ENCODE peak calls at places on chromosomes 2 and 18, in seven cellular contexts. Z is heart left ventricle, I is retinal pigment epithelial cell, P is mammary epithelial cell, N is IMR-90, E is endothelial cell, F is epithelial cell of esophagus. H is an unnamed sample.

GRCh38 chr2:27261241-27261925 is 1.5 kb downstream of the SLC30A3 start:
- DNase-seq in Z (no peak), F (no peak), E (no peak), I (no peak), P (no peak), N (no peak), H (no peak)

GRCh38 chr18:11419336-11419735 is 190.1 kb upstream of the SLC35G4 start:
- DNase-seq in I (no peak), E (no peak), P (no peak), N (no peak), F (no peak), Z (no peak), H (no peak)

GRCh38 chr18:213505-213904 is 54.3 kb downstream of the THOC1 start:
- DNase-seq in I (no peak), E (no peak), N (no peak), F (peak; percentile 11), P (no peak), Z (no peak), H (no peak)

GRCh38 chr2:234840336-234840735 is 111.5 kb upstream of the SH3BP4 start:
- DNase-seq in P (peak; percentile 73), Z (peak; percentile 56), N (peak; percentile 99), E (peak; percentile 42), F (peak; percentile 74), I (peak; percentile 82), H (no peak)

GRCh38 chr2:143219266-143219665 is 90.0 kb downstream of the ARHGAP15 start:
- DNase-seq in P (no peak), E (no peak), I (no peak), F (peak; percentile 4), Z (no peak), N (no peak), H (no peak)

GRCh38 chr2:48693645-48694044 is 61.9 kb downstream of the LHCGR start:
- DNase-seq in F (peak; percentile 47), N (peak; percentile 31), P (no peak), I (no peak), Z (no peak), E (no peak), H (no peak)

GRCh38 chr2:164860694-164861042 is 19.0 kb upstream of the COBLL1 start:
- DNase-seq in I (no peak), E (no peak), Z (no peak), N (no peak), P (no peak), F (no peak), H (no peak)

GRCh38 chr2:62738981-62739936 is 33.7 kb downstream of the EHBP1 start:
- DNase-seq in I (no peak), F (no peak), Z (no peak), N (no peak), E (no peak), P (no peak), H (no peak)

GRCh38 chr18:21958707-21959457 is 210.5 kb upstream of the GATA6 start:
- DNase-seq in N (no peak), F (peak; percentile 31), E (no peak), I (no peak), Z (no peak), P (no peak), H (no peak)

GRCh38 chr2:148814143-148814852 is 60.7 kb upstream of the KIF5C start:
- DNase-seq in P (no peak), E (no peak), I (peak; percentile 51), Z (no peak), N (peak; percentile 64), F (no peak), H (no peak)

GRCh38 chr18:26271917-26272549 is 45.8 kb downstream of the TAF4B start:
- DNase-seq in P (no peak), I (no peak), E (no peak), F (no peak), Z (no peak), N (no peak), H (no peak)

GRCh38 chr2:212979799-212980198 is 171.6 kb downstream of the IKZF2 start:
- DNase-seq in F (no peak), E (no peak), Z (no peak), N (no peak), P (no peak), I (no peak), H (no peak)

GRCh38 chr18:63348508-63349136 is 18.4 kb downstream of the KDSR start:
- DNase-seq in E (no peak), P (no peak), Z (no peak), N (no peak), F (no peak), I (no peak), H (no peak)

GRCh38 chr18:44761812-44762211 is 81.1 kb downstream of the SETBP1 start:
- DNase-seq in I (no peak), E (no peak), Z (no peak), N (no peak), F (peak; percentile 63), P (no peak), H (no peak)

GRCh38 chr18:75036941-75037516 is 171.9 kb downstream of the PTGR3 start:
- DNase-seq in I (no peak), F (no peak), E (no peak), Z (no peak), P (no peak), N (peak; percentile 86), H (no peak)

GRCh38 chr2:128235581-128235980 is 83.1 kb downstream of the HS6ST1 start:
- DNase-seq in N (no peak), E (no peak), I (no peak), P (no peak), Z (no peak), F (no peak), H (no peak)

GRCh38 chr2:128236491-128237035 is 82.1 kb downstream of the HS6ST1 start:
- DNase-seq in Z (no peak), P (peak; percentile 64), I (no peak), E (no peak), F (peak; percentile 62), N (peak; percentile 94), H (no peak)

GRCh38 chr2:128234613-128235012 is 84.1 kb downstream of the HS6ST1 start:
- DNase-seq in Z (no peak), I (no peak), F (no peak), P (no peak), N (no peak), E (no peak), H (no peak)

GRCh38 chr2:128232965-128233789 is 85.5 kb downstream of the HS6ST1 start:
- DNase-seq in P (peak; percentile 51), E (peak; percentile 88), N (peak; percentile 66), F (peak; percentile 68), I (peak; percentile 29), Z (peak; percentile 87), H (peak; percentile 83)

DNA sequence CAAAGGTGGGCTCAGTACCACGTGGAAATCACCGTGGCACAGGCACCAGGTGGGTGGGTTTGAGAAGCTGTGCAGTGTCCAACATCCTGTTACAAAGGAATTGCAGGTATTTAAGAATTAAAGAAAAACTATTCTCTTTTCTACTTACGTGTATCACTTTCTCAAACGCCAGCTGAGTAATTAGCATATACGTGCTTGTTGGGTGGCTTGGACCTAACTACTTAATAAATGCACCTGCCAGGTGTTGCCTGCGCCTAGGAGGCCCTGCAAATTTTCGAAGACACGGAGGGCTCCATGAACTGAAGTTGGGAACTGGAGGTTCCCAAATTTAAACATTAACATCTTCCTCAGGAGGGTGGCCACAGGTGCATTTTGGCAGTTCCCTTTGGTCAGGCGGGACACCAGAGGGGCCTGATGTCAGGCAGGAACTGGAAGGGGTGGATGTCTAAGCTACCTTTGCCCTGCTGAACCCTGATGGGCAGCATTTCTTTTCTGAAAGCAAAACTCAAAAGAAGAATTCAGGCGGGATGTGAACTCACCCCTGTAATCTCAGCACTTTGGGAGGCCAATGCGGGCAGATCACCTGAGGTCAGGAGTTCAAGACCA is 84.8 kb downstream of the HS6ST1 start:
- DNase-seq in P (no peak), I (no peak), N (no peak), Z (no peak), F (no peak), E (no peak), H (no peak)
- TF ChIP-seq CTCF in P (no peak), I (no peak), N (no peak), Z (no peak), F (no peak), E (no peak), H (no peak)

DNA sequence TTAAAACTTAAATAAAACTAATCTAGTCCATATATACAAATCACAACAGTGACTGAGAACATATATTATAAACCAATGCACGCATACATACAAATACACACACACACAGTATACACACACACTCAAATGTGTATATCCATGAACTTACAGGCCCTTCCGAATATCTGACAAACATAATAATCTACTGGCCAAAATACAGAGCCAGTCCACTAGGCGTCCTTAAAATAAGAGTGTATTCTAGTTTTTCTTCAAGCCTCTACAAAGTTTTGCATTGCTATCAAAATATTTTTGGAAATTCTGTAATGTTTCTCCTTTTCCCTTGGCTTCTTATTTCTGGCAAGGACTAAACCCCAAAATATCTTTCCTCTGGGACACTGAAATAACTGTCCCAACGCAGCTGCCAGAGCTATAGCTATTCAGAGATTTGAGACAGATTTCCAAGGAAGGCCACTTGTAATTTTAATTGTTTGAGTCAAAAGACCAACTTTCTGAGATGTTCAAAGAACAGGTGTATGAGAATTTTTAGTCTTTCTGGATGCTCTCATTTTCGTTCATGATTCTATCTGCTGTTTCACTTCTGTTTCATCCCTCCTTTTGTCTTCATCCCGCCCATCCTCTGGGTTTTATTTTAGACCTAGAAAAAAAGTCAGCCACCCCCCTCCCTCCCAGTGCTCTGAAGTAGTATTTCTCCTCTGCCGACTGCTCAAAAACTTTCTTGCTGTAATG is 24.1 kb upstream of the SP3 start:
- DNase-seq in I (no peak), N (no peak), P (no peak), F (no peak), E (no peak), Z (peak; percentile 23), H (no peak)
- TF ChIP-seq CTCF in I (no peak), N (no peak), P (no peak), F (no peak), E (no peak), Z (peak; percentile 20), H (no peak)

DNA sequence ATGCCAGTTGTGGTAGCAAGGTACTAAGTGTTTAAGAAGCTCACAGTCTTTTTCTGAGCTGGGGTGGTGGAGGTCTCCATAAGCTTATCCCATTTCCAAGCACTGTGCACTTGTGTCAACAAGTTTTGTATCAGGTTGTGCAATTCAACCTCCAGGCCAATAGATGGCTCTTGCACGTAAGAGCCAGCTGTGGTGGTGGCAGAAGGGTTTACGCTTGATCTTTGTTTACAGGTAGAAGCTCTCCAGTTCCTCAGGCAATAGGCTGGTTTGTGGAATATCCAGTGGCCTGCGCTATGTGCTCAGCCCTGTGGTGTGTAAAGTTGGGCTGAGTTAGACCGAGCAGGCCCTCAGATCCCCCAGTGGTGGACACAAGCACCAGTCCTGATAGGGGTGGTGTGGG is 89.7 kb upstream of the CNTNAP5 start:
- DNase-seq in N (no peak), P (no peak), E (no peak), I (no peak), F (no peak), Z (no peak), H (no peak)
- TF ChIP-seq CTCF in N (no peak), P (no peak), E (no peak), I (no peak), F (no peak), Z (no peak), H (no peak)

DNA sequence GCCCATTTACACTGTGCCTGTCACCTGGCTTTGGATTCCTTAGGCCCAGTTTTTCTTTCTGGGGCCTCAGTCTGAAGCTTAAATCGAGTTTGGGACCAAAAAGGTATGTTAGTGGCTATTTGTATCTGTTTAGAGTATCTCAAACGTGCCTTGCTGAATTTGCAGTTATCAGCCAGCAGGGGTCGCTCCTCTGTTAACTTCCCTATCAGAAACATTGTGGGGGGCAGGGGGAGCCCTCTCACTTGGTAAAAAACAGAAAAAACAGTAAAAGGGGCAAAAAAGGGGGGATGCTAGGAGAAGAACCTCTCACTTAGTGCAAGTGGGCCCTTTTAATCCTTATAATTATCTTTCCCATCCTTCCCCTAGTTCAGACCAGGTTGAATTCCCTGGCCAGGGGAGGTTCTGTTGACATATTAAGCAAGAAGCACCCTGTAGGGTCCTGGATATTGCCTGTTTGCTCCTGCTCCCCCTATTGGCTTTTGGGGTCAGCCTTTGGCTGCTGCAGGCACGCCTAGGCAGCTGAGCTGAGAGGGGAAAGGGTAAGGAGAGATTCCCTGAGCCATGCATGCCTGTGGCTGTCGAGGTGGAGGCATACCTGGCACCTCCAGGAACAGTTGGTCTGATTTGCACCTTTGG is 8.8 kb upstream of the IFIH1 start:
- DNase-seq in E (no peak), P (no peak), F (no peak), N (no peak), Z (no peak), I (no peak), H (no peak)
- TF ChIP-seq CTCF in E (peak; percentile 64), P (peak; percentile 66), F (peak; percentile 41), N (peak; percentile 49), Z (peak; percentile 11), I (peak; percentile 58), H (peak; percentile 64)